ENCODE peak calls at places on chromosomes 12 and 14, in nine cellular contexts. B is upper lobe of left lung, N is uterus, Q is Panc1, R is HCT116, F is SK-N-SH, Y is A549, V is ovary, M is heart right ventricle. I is an unnamed sample. For H3K4me1 and H3K9me3, the result is how much of the 10 kb centered on the place peaks cover.

GRCh38 chr14:34562776-34563150 is 23.3 kb upstream of the EAPP start:
- DNase-seq in B (no peak), N (no peak), Q (no peak), R (no peak), F (no peak), Y (no peak), V (no peak), M (no peak), I (no peak)

GRCh38 chr12:116635487-116635886 is 76.3 kb downstream of the MAP1LC3B2 start:
- DNase-seq in B (no peak), N (no peak), Q (no peak), R (no peak), F (no peak), Y (no peak), V (no peak), M (no peak), I (no peak)

GRCh38 chr14:72605096-72605920 is 288.6 kb downstream of the DPF3 start:
- DNase-seq in B (no peak), N (no peak), Q (no peak), R (no peak), F (no peak), Y (no peak), V (no peak), M (no peak), I (no peak)

GRCh38 chr12:120231316-120232011 is 30.6 kb upstream of the RPLP0 start:
- DNase-seq in B (no peak), N (peak), Q (peak), R (peak), F (no peak), Y (peak), V (no peak), M (no peak), I (peak)

GRCh38 chr14:102320033-102320660 is 601 bp downstream of the ZNF839 start:
- DNase-seq in B (no peak), N (peak), Q (no peak), R (no peak), F (no peak), Y (no peak), V (peak), M (peak), I (no peak)

GRCh38 chr14:44785096-44785495 is 176.7 kb downstream of the KLHL28 start:
- DNase-seq in B (no peak), N (no peak), Q (no peak), R (no peak), F (no peak), Y (no peak), V (no peak), M (no peak), I (no peak)

GRCh38 chr14:65461730-65462129 is 49.2 kb downstream of the FUT8 start:
- DNase-seq in B (no peak), N (no peak), Q (no peak), R (no peak), F (no peak), Y (no peak), V (no peak), M (no peak), I (no peak)

GRCh38 chr14:57182760-57183503 is 85.8 kb downstream of the EXOC5 start:
- DNase-seq in B (no peak), N (no peak), Q (no peak), R (peak), F (peak), Y (peak), V (peak), M (no peak), I (no peak)

GRCh38 chr12:57085999-57086950 is 2.6 kb upstream of the NAB2 start:
- DNase-seq in B (peak), N (peak), Q (no peak), R (no peak), F (peak), Y (peak), V (peak), M (peak), I (no peak)

GRCh38 chr14:62143235-62143634 is 381.0 kb downstream of the SNAPC1 start:
- DNase-seq in B (no peak), N (no peak), Q (no peak), R (no peak), F (no peak), Y (no peak), V (no peak), M (no peak), I (no peak)

GRCh38 chr12:108368089-108368488 is 29.0 kb upstream of the CMKLR1 start:
- DNase-seq in B (no peak), N (no peak), Q (no peak), R (no peak), F (no peak), Y (no peak), V (no peak), M (no peak), I (no peak)

GRCh38 chr14:93156693-93157369 is 27.9 kb downstream of the MOAP1 start:
- DNase-seq in B (no peak), N (no peak), Q (no peak), R (no peak), F (no peak), Y (no peak), V (no peak), M (no peak), I (no peak)

GRCh38 chr12:19998968-19999792 is 369.2 kb upstream of the PDE3A start:
- DNase-seq in B (no peak), N (no peak), Q (no peak), R (no peak), F (no peak), Y (peak), V (no peak), M (no peak), I (no peak)

GRCh38 chr14:21104448-21105060 is 3.7 kb downstream of the TMEM253 start:
- DNase-seq in B (peak), N (peak), Q (peak), R (peak), F (peak), Y (peak), V (peak), M (peak), I (no peak)

DNA sequence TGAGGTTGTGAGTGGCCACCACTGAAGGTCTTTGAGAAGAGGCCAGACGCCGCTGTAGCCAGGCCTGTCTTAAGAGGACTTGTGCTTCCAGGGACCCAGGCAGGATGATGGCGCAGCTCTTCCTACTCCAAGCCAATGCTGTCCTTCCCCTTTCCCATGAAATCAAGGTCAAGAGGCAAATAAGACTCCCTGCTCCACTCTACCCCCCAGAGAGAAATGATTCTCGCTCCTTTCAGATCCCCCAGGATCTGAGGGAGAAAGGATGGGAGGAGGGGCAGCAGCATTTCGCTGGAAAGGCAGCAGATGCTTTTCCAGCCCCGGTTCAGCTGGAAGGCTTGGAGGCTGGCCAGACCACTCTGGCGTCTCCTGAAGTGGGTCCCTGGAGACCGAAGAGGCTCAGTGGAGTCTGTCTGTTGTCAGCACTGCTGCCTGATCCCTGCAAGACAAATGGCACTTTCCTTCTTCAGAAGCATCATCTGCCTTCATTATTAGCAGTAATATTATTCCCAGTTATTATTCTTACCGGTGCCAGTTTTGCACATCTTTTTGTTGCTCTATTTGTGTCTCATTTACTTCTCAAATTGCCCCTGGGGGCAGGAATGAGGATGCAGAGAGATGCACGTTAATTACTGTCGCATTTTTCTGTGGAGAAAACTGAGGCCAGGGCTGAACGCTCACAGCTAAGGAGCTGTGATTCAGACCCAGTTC is 51.4 kb downstream of the C14orf132 start:
- DNase-seq in B (peak), N (peak), Q (no peak), R (no peak), F (peak), Y (no peak), V (peak), M (peak), I (no peak)
- H3K4me1 ChIP-seq in B (under half), N (under half), Q (under half), R (under half), F (half or more), Y (under half), V (under half), M (under half), I (under half)

GRCh38 chr12:8566525-8566924 is 25.8 kb upstream of the CLEC4E start:
- DNase-seq in B (no peak), N (no peak), Q (no peak), R (no peak), F (no peak), Y (peak), V (no peak), M (no peak), I (no peak)

GRCh38 chr12:8577879-8578278 is 34.8 kb downstream of the AICDA start:
- DNase-seq in B (no peak), N (no peak), Q (no peak), R (no peak), F (no peak), Y (no peak), V (no peak), M (no peak), I (no peak)

GRCh38 chr12:8572507-8572906 is 31.8 kb upstream of the CLEC4E start:
- DNase-seq in B (no peak), N (no peak), Q (no peak), R (no peak), F (no peak), Y (no peak), V (no peak), M (no peak), I (no peak)
- TF ChIP-seq CTCF in B (no peak), N (no peak), Q (no peak), R (no peak), F (no peak), Y (no peak), V (no peak), M (no peak), I (no peak)

GRCh38 chr12:34218193-34219045 is 196.1 kb downstream of the ALG10 start:
- DNase-seq in B (peak), N (peak), Q (peak), R (peak), F (peak), Y (peak), V (peak), M (peak), I (no peak)
- H3K9me3 ChIP-seq in B (under half), N (under half), Q (under half), R (under half), F (under half), Y (under half), V (under half), M (under half), I (under half)

GRCh38 chr12:124495194-124495983 is 72.0 kb downstream of the NCOR2 start:
- DNase-seq in B (no peak), N (no peak), Q (no peak), R (no peak), F (no peak), Y (no peak), V (no peak), M (peak), I (no peak)
- H3K4me1 ChIP-seq in B (under half), N (under half), Q (half or more), R (under half), F (half or more), Y (under half), V (under half), M (half or more), I (half or more)

GRCh38 chr12:103839103-103839502 is 1.9 kb downstream of the NT5DC3 start:
- DNase-seq in B (no peak), N (no peak), Q (no peak), R (no peak), F (no peak), Y (no peak), V (no peak), M (no peak), I (no peak)

GRCh38 chr12:103840399-103840880 is 594 bp downstream of the NT5DC3 start:
- DNase-seq in B (no peak), N (peak), Q (no peak), R (no peak), F (peak), Y (peak), V (peak), M (peak), I (peak)

GRCh38 chr12:103839893-103840292 is 1.1 kb downstream of the NT5DC3 start:
- DNase-seq in B (no peak), N (no peak), Q (no peak), R (no peak), F (no peak), Y (no peak), V (no peak), M (no peak), I (no peak)

GRCh38 chr12:103841690-103842584 is 903 bp upstream of the NT5DC3 start:
- DNase-seq in B (peak), N (peak), Q (peak), R (peak), F (no peak), Y (peak), V (peak), M (peak), I (peak)

DNA sequence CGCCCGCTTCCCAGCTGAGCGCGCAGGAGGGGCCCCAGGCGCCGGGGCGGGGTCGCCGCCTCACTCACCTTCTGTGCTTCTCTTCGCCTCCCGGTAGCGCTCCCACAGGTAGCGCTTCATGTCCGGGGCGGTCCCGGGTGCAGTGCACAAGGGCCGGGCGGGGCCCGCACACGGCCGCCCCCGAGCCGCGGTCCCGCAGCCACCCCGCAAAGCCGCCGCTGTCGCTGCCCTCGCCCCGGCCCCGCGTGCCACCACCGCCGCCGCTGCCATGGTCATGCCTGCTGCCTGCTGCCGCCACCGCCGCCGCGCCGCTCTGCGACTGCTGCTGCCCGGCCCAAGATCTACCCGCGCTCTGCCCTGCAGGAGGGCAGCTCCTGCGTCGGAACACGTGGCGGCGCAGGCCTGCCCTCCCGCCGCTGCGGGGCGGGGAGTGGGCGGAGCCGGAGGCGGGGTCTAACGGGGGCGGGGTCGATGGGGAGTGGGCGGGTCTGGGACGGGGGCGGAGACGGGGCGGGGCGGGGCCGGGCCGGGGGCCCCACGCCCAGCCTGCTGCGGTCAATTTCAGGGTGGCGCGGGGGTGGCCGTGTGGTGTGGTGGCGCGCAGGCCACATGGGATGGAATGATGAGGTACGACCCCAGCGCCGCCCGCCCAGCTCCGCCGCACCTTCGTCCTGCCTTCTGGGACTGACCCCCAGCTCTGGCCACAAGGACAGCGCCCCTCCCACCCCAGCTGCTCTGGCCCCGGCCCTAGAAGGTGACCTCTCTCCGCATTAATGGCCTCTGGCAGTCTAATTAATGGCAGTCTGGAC is at the start of gene NT5DC3:
- DNase-seq in B (peak), N (peak), Q (no peak), R (peak), F (peak), Y (peak), V (peak), M (peak), I (peak)
- TF ChIP-seq CTCF in B (peak), N (peak), Q (peak), R (no peak), F (no peak), Y (no peak), V (peak), M (no peak), I (no peak)

GRCh38 chr12:31235868-31236395 is 90.0 kb downstream of the SINHCAF start:
- DNase-seq in B (no peak), N (no peak), Q (no peak), R (no peak), F (no peak), Y (no peak), V (no peak), M (no peak), I (no peak)

GRCh38 chr12:31238764-31239387 is 87.1 kb downstream of the SINHCAF start:
- DNase-seq in B (no peak), N (peak), Q (no peak), R (peak), F (peak), Y (peak), V (peak), M (peak), I (peak)

GRCh38 chr12:31234053-31234835 is 91.7 kb downstream of the SINHCAF start:
- DNase-seq in B (no peak), N (no peak), Q (no peak), R (no peak), F (no peak), Y (no peak), V (no peak), M (no peak), I (no peak)

GRCh38 chr12:31234955-31235867 is 90.7 kb downstream of the SINHCAF start:
- DNase-seq in B (peak), N (no peak), Q (no peak), R (peak), F (peak), Y (peak), V (no peak), M (peak), I (no peak)

DNA sequence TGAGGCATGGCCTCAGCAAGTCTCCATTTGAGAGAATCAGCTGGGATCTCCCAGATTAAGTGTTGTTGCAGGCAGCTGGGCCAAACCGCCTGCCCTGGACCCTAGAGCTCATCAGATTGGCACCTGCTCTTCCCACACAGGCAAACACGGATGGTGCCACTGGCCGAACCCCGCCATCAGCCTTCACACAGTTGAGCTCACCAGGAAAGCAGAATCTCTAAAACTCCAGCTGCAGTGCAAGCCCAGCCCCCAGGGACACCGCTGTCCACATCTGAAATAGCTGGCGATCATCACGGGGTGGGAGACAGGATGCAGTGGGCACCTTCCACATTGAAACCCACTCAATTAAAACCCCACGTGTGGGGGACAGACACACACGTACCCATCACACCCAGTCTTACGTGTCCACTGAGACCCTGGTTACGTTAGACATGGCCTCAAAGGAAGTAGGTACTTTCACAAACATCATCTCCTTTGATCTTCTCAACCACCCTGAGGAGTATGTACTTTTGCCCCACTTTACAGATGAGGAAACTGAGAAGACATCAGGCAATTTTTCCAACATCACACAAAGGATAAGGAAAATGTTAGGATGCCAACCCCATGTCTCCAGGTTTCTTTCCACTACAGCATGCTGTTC is 88.8 kb downstream of the SINHCAF start:
- DNase-seq in B (no peak), N (no peak), Q (no peak), R (no peak), F (no peak), Y (no peak), V (no peak), M (no peak), I (no peak)
- H3K9me3 ChIP-seq in B (under half), N (under half), Q (under half), R (under half), F (under half), Y (under half), V (under half), M (under half), I (under half)

GRCh38 chr12:53208435-53208834 is 1.4 kb upstream of the ITGB7 start:
- DNase-seq in B (no peak), N (no peak), Q (no peak), R (no peak), F (no peak), Y (no peak), V (peak), M (no peak), I (no peak)

GRCh38 chr12:53205747-53206146 is 1.3 kb downstream of the ITGB7 start:
- DNase-seq in B (no peak), N (no peak), Q (no peak), R (no peak), F (no peak), Y (no peak), V (no peak), M (no peak), I (no peak)

GRCh38 chr12:53204351-53204750 is 2.7 kb downstream of the ITGB7 start:
- DNase-seq in B (no peak), N (no peak), Q (no peak), R (no peak), F (no peak), Y (no peak), V (no peak), M (no peak), I (no peak)

GRCh38 chr12:53208877-53209463 is 1.9 kb upstream of the ITGB7 start:
- DNase-seq in B (no peak), N (no peak), Q (no peak), R (no peak), F (no peak), Y (no peak), V (no peak), M (no peak), I (no peak)

GRCh38 chr12:53207042-53207441 is at the start of gene ITGB7:
- DNase-seq in B (no peak), N (no peak), Q (no peak), R (no peak), F (no peak), Y (no peak), V (no peak), M (no peak), I (no peak)
- H3K4me1 ChIP-seq in B (under half), N (under half), Q (under half), R (under half), F (under half), Y (under half), V (under half), M (under half), I (under half)